ENCODE peak calls at places on chromosomes 6 and 20, in nine cellular contexts. Y, M, W, X, N, R, J, L and K are unnamed samples. For H3K27me3 and H3K36me3, the result is how much of the 10 kb centered on the place peaks cover.

GRCh38 chr6:21187485-21187884 is 406.1 kb upstream of the SOX4 start:
- DNase-seq in X (no peak), M (no peak), N (no peak), R (no peak), Y (no peak), L (no peak), W (no peak), J (no peak), K (no peak)

GRCh38 chr6:26232950-26233607 is 131.9 kb upstream of the BTN3A2 start:
- DNase-seq in M (no peak), Y (no peak), X (peak), R (no peak), W (no peak), L (peak), J (peak), N (peak), K (peak)

GRCh38 chr20:1204547-1204946 is 1.3 kb downstream of the C20orf202 start:
- DNase-seq in L (no peak), M (peak), X (no peak), W (peak), Y (no peak), J (no peak), R (no peak), N (no peak), K (no peak)

GRCh38 chr6:17503051-17503450 is 97.1 kb upstream of the FAM8A1 start:
- DNase-seq in R (no peak), L (no peak), N (no peak), M (no peak), Y (no peak), J (no peak), X (no peak), W (no peak), K (no peak)

GRCh38 chr6:12012566-12013367 is 655 bp downstream of the HIVEP1 start:
- DNase-seq in L (peak), W (peak), X (peak), R (peak), J (peak), Y (peak), M (peak), N (peak), K (peak)

GRCh38 chr6:21595951-21596378 is 2.4 kb downstream of the SOX4 start:
- DNase-seq in W (peak), J (no peak), M (peak), L (no peak), N (no peak), X (no peak), Y (no peak), R (no peak), K (peak)

GRCh38 chr6:40999498-41000070 is 39.4 kb downstream of the UNC5CL start:
- DNase-seq in R (no peak), X (peak), M (peak), L (no peak), Y (peak), W (peak), N (no peak), J (peak), K (peak)

GRCh38 chr6:129766959-129767728 is 57.2 kb upstream of the ARHGAP18 start:
- DNase-seq in N (peak), Y (no peak), J (peak), R (peak), W (no peak), X (peak), L (peak), M (no peak), K (peak)

GRCh38 chr6:56652994-56653393 is 10.3 kb upstream of the DST start:
- DNase-seq in M (no peak), X (no peak), W (no peak), N (peak), J (no peak), Y (no peak), R (no peak), L (no peak), K (no peak)

GRCh38 chr20:31894980-31895675 is 24.7 kb downstream of the TTLL9 start:
- DNase-seq in M (peak), X (peak), L (no peak), J (peak), R (peak), Y (peak), N (peak), W (peak), K (peak)

GRCh38 chr6:143677577-143677890 is 231 bp upstream of the PHACTR2 start:
- DNase-seq in X (no peak), R (no peak), N (no peak), J (no peak), M (no peak), Y (no peak), W (no peak), L (no peak), K (no peak)
- H3K27me3 ChIP-seq in X (under half), R (under half), N (under half), J (under half), M (under half), Y (under half), W (under half), L (under half), K (under half)

GRCh38 chr20:44295995-44296394 is 15.0 kb downstream of the FITM2 start:
- DNase-seq in R (peak), M (no peak), X (no peak), Y (no peak), W (no peak), L (no peak), J (no peak), N (no peak), K (no peak)

GRCh38 chr20:44302026-44302669 is 8.9 kb downstream of the FITM2 start:
- DNase-seq in R (peak), N (no peak), W (no peak), X (no peak), L (no peak), J (no peak), Y (no peak), M (no peak), K (peak)

GRCh38 chr20:44291754-44292153 is 19.2 kb downstream of the FITM2 start:
- DNase-seq in W (no peak), X (peak), Y (no peak), J (no peak), L (no peak), R (no peak), M (no peak), N (no peak), K (peak)

GRCh38 chr20:44301285-44301684 is 9.7 kb downstream of the FITM2 start:
- DNase-seq in J (no peak), W (no peak), L (no peak), R (peak), X (no peak), N (no peak), Y (no peak), M (no peak), K (no peak)

GRCh38 chr20:44297721-44298120 is 13.3 kb downstream of the FITM2 start:
- DNase-seq in L (no peak), J (no peak), Y (no peak), R (no peak), W (no peak), X (no peak), M (no peak), N (no peak), K (no peak)
- H3K36me3 ChIP-seq in L (under half), J (under half), Y (under half), R (under half), W (under half), X (under half), M (under half), N (under half), K (under half)

DNA sequence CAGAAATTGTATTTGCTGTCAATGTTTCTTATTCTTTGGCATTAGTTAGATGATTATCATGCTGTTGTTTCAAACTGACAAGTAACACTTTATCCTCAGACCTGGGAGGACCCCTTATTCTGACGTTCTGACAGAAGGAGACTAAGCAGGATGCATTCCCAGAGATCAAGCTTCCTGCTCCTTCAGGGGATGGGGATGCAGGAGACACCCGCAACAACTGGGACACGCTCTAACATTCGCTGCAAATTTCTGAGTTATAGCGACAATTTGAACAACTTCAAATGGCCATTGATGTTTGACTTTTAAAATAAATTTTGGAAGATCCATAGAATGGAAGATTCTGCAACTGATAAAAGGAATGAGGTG is 69.0 kb upstream of the ZNF184 start:
- DNase-seq in X (peak), M (no peak), N (no peak), R (no peak), Y (no peak), W (no peak), L (no peak), J (no peak), K (no peak)
- H3K27me3 ChIP-seq in X (under half), M (half or more), N (under half), R (half or more), Y (under half), W (half or more), L (half or more), J (under half), K (under half)

DNA sequence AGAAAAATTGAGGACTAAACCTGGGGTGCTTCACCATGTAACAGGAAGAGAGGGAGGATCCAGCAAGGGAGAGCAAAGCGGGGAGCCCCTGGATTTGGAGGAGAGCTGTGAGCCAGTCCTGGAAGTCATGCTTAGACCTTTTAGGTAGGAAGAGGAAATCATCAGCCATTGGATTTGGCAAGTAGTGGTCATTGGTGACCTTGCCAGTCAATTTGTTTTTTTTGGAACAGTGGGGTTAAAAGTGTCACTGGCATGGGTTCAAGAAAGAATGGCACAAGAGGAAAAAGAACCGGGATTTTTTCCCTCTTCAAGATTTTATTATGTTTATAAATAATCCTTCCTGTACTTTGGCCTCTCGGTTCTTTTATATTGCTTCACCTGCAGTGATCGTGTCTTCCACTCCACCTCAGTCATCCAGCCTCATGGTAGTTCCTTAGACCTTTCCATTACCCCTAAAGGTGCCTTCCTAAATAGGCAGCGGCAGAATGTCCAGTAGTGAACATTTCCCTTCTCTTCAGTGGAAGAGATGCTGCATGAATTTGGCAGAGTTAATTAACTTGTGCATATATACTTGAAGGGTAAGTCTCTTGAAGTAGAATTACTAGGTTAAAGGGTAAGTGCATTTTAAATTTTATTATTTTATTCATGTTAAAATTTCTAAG is 124.7 kb downstream of the QKI start:
- DNase-seq in J (no peak), X (no peak), M (no peak), N (no peak), L (no peak), W (no peak), Y (no peak), R (no peak), K (no peak)
- H3K36me3 ChIP-seq in J (under half), X (under half), M (under half), N (under half), L (under half), W (under half), Y (under half), R (under half), K (under half)

GRCh38 chr6:27931209-27931608 is 19.0 kb upstream of the OR2B2 start:
- DNase-seq in W (no peak), N (no peak), R (no peak), M (no peak), J (no peak), X (no peak), Y (no peak), L (no peak), K (no peak)
- H3K27me3 ChIP-seq in W (under half), N (under half), R (under half), M (under half), J (under half), X (under half), Y (under half), L (under half), K (under half)

GRCh38 chr6:1075880-1076279 is 236.0 kb upstream of the FOXQ1 start:
- DNase-seq in W (no peak), Y (no peak), N (no peak), M (no peak), R (no peak), X (no peak), J (no peak), L (no peak), K (no peak)
- H3K36me3 ChIP-seq in W (under half), Y (under half), N (under half), M (under half), R (under half), X (under half), J (under half), L (under half), K (under half)

DNA sequence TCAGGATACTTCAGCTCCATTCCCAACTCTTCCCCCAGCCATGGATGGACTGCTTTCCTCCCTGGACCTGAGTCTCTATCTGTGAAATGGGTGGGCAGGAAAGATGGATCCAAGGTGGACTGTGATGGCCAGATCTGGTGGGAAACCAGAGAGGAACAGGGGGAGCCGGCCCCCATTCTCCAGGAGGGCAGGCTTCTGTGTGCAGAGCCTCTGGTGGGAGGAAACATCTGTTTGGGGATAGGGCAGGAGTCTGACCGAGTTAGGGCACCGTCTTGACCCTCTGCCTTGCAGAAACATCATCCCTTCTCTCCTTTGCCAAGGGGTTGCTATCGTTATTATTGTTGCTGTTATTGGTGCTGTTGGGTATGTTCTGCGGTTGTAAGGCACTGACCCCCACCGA is 91.5 kb downstream of the TOX2 start:
- DNase-seq in L (no peak), Y (no peak), X (no peak), N (no peak), M (no peak), W (no peak), J (no peak), R (no peak), K (no peak)
- H3K27me3 ChIP-seq in L (under half), Y (under half), X (under half), N (under half), M (under half), W (under half), J (under half), R (under half), K (under half)

GRCh38 chr20:34095825-34096224 is 16.2 kb downstream of the EIF2S2 start:
- DNase-seq in J (no peak), M (no peak), X (no peak), W (no peak), R (no peak), Y (no peak), N (no peak), L (no peak), K (no peak)

GRCh38 chr20:34100578-34100977 is 11.5 kb downstream of the EIF2S2 start:
- DNase-seq in L (no peak), J (no peak), M (no peak), R (no peak), W (no peak), X (no peak), Y (no peak), N (no peak), K (no peak)

GRCh38 chr20:34096699-34097420 is 15.2 kb downstream of the EIF2S2 start:
- DNase-seq in J (no peak), Y (no peak), M (no peak), L (no peak), X (no peak), R (no peak), N (no peak), W (no peak), K (no peak)

GRCh38 chr20:34099675-34100074 is 12.4 kb downstream of the EIF2S2 start:
- DNase-seq in Y (no peak), R (no peak), N (no peak), J (no peak), M (no peak), W (no peak), X (no peak), L (no peak), K (no peak)

GRCh38 chr20:34098570-34098969 is 13.5 kb downstream of the EIF2S2 start:
- DNase-seq in N (no peak), J (no peak), W (no peak), Y (no peak), M (no peak), X (no peak), R (no peak), L (no peak), K (no peak)
- H3K36me3 ChIP-seq in N (half or more), J (under half), W (under half), Y (under half), M (half or more), X (half or more), R (half or more), L (half or more), K (under half)

GRCh38 chr6:43248107-43248506 is 4.8 kb downstream of the TTBK1 start:
- DNase-seq in M (no peak), N (no peak), X (no peak), W (no peak), J (no peak), R (no peak), Y (no peak), L (no peak), K (no peak)

GRCh38 chr6:43250992-43251373 is 7.7 kb downstream of the TTBK1 start:
- DNase-seq in L (no peak), M (no peak), N (no peak), Y (no peak), W (no peak), X (no peak), J (no peak), R (no peak), K (no peak)

GRCh38 chr6:43246301-43247114 is 3.2 kb downstream of the TTBK1 start:
- DNase-seq in M (peak), L (peak), J (no peak), N (no peak), R (peak), Y (peak), W (peak), X (peak), K (no peak)

GRCh38 chr6:43247115-43247999 is 4.1 kb downstream of the TTBK1 start:
- DNase-seq in X (peak), W (peak), N (no peak), L (peak), J (no peak), R (peak), M (peak), Y (peak), K (peak)

DNA sequence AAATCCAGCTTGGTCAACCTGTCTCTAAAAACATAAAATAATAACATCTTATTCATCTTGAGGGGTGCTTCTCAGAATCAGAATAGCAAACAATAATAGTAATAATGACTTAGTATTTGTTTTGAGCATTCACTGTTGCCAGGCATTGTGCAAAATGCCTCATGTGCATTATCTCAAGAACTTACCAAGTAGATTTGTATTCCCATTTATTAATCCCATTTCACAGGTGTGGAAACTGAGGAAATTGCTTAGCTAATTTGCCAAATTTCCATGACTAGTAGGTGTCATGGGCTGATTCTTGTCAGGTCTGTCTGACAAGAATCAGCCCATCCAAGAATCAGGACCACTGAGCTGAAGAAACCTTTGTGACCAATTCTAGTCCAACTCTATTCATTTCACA is 5.5 kb downstream of the TTBK1 start:
- DNase-seq in X (no peak), L (no peak), J (no peak), R (no peak), N (no peak), Y (no peak), W (no peak), M (no peak), K (no peak)
- H3K27me3 ChIP-seq in X (under half), L (under half), J (under half), R (under half), N (half or more), Y (under half), W (under half), M (half or more), K (under half)